ENCODE peak calls at places on chromosome 9, in ten cellular contexts. X is brain microvascular endothelial cell, V is kidney epithelial cell, S is aorta, L is left ventricle myocardium inferior, N is DND-41, E is colonic mucosa, P is upper lobe of left lung, O is adipocyte, C is Peyer's patch. D is an unnamed sample.

GRCh38 chr9:2418619-2419018 is 203.0 kb upstream of the VLDLR start:
- DNase-seq in X (peak; percentile 39), V (no peak), S (no peak), L (no peak), N (peak; percentile 17), E (no peak), P (no peak), O (no peak), C (no peak), D (no peak)

GRCh38 chr9:137048655-137049543 is 2.9 kb upstream of the NPDC1 start:
- DNase-seq in X (no peak), V (no peak), S (no peak), L (no peak), N (no peak), E (no peak), P (peak; percentile 84), O (no peak), C (no peak), D (no peak)

GRCh38 chr9:114666841-114667240 is 9.2 kb upstream of the TEX53 start:
- DNase-seq in X (no peak), V (no peak), S (no peak), L (no peak), N (no peak), E (no peak), P (no peak), O (no peak), C (no peak), D (no peak)

GRCh38 chr9:123387686-123388085 is 31.7 kb downstream of the CRB2 start:
- DNase-seq in X (no peak), V (no peak), S (no peak), L (no peak), N (no peak), E (no peak), P (no peak), O (no peak), C (no peak), D (no peak)

GRCh38 chr9:107755267-107755666 is 265.7 kb upstream of the KLF4 start:
- DNase-seq in X (peak; percentile 25), V (peak; percentile 91), S (no peak), L (no peak), N (no peak), E (peak; percentile 82), P (no peak), O (peak; percentile 70), C (peak; percentile 64), D (no peak)

GRCh38 chr9:134099123-134099761 is 31.4 kb upstream of the BRD3 start:
- DNase-seq in X (peak; percentile 45), V (peak; percentile 1), S (no peak), L (no peak), N (peak; percentile 54), E (peak; percentile 54), P (peak; percentile 36), O (peak; percentile 18), C (peak; percentile 80), D (peak; percentile 51)

GRCh38 chr9:109143881-109144562 is 23.0 kb downstream of the FRRS1L start:
- DNase-seq in X (peak; percentile 12), V (no peak), S (no peak), L (no peak), N (peak; percentile 32), E (no peak), P (no peak), O (no peak), C (no peak), D (peak; percentile 63)

GRCh38 chr9:4592886-4593285 is 69.2 kb upstream of the PLPP6 start:
- DNase-seq in X (no peak), V (no peak), S (no peak), L (no peak), N (no peak), E (no peak), P (no peak), O (no peak), C (no peak), D (no peak)

GRCh38 chr9:93263334-93264229 is 79.6 kb downstream of the WNK2 start:
- DNase-seq in X (no peak), V (no peak), S (peak; percentile 69), L (no peak), N (no peak), E (peak; percentile 17), P (no peak), O (no peak), C (peak; percentile 40), D (no peak)

GRCh38 chr9:108386859-108387384 is 468.9 kb downstream of the ACTL7B start:
- DNase-seq in X (no peak), V (peak; percentile 9), S (no peak), L (no peak), N (no peak), E (no peak), P (no peak), O (peak; percentile 69), C (no peak), D (no peak)

GRCh38 chr9:130137870-130138653 is 34.1 kb upstream of the NCS1 start:
- DNase-seq in X (peak; percentile 94), V (peak; percentile 86), S (no peak), L (peak; percentile 51), N (no peak), E (no peak), P (no peak), O (peak; percentile 90), C (no peak), D (no peak)

GRCh38 chr9:129835128-129835859 is at the start of the genes C9orf78 and USP20:
- DNase-seq in X (peak; percentile 75), V (peak; percentile 82), S (peak; percentile 98), L (peak; percentile 96), N (peak; percentile 94), E (peak; percentile 98), P (peak; percentile 99), O (peak; percentile 100), C (peak; percentile 99), D (peak; percentile 98)

GRCh38 chr9:98781588-98782383 is 14.6 kb downstream of the ANKS6 start:
- DNase-seq in X (no peak), V (no peak), S (no peak), L (no peak), N (no peak), E (peak; percentile 61), P (no peak), O (no peak), C (peak; percentile 90), D (no peak)

GRCh38 chr9:77807295-77807694 is 159.2 kb upstream of the GNA14 start:
- DNase-seq in X (peak; percentile 91), V (peak; percentile 48), S (no peak), L (no peak), N (no peak), E (no peak), P (no peak), O (peak; percentile 91), C (no peak), D (no peak)

GRCh38 chr9:85978496-85978895 is 37.5 kb downstream of the NAA35 start:
- DNase-seq in X (no peak), V (no peak), S (no peak), L (no peak), N (no peak), E (no peak), P (no peak), O (no peak), C (no peak), D (no peak)

GRCh38 chr9:27108981-27109541 is at the start of gene TEK:
- DNase-seq in X (no peak), V (no peak), S (no peak), L (no peak), N (no peak), E (no peak), P (no peak), O (no peak), C (no peak), D (no peak)
- H3K4me3 ChIP-seq in X (peak within 1 kb of the TSS; percentile 48), V (no peak within 1 kb of the TSS), S (no peak within 1 kb of the TSS), L (peak within 1 kb of the TSS; percentile 64), N (no peak within 1 kb of the TSS), E (no peak within 1 kb of the TSS), P (peak within 1 kb of the TSS; percentile 27), O (peak within 1 kb of the TSS; percentile 59), C (no peak within 1 kb of the TSS), D (no peak within 1 kb of the TSS)

GRCh38 chr9:91907387-91908292 is 42.4 kb downstream of the ROR2 start:
- DNase-seq in X (no peak), V (no peak), S (no peak), L (no peak), N (no peak), E (no peak), P (peak; percentile 24), O (no peak), C (peak; percentile 38), D (no peak)
- H3K4me3 ChIP-seq in X (no peak overlapping the region), V (no peak overlapping the region), S (no peak overlapping the region), L (no peak overlapping the region), N (no peak overlapping the region), E (no peak overlapping the region), P (no peak overlapping the region), O (no peak overlapping the region), C (no peak overlapping the region), D (no peak overlapping the region)

DNA sequence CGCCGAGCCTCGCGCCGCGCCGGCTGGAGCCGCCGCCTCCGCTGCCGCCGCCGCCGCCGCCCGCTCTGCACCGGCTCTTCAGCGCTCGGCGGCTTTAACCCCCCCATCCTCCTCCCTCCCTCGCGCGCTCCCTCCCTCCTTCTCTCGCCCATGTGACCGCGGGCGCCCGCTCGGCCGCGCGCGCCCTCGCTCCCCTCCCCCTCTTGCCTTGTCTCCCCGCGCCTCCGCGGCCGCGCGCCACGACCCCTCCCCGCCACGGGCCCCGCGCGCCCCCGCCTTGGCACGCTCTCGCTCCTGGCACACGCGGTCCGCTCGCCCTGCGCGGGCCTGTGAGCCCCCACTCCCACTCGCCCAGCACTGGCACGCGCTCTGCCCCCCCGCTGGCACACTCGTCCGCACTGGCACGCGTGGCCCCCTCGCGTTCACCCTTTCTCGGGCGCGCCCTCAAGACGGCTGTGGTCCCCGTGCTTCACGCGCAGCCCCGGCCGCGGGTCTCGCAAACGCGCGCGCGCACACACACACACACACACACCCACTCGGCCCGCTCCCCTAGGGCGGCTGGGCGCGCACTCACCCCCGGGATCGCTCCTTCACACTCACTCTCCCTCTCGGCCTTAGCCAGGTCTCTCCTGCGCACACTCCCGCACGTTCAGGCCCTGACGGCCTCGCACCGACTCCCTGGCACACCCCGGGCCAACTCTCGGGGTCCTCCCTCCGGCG is at the start of gene CNTFR:
- DNase-seq in X (no peak), V (no peak), S (peak; percentile 86), L (peak; percentile 47), N (no peak), E (peak; percentile 34), P (peak; percentile 88), O (peak; percentile 58), C (no peak), D (no peak)
- H3K4me3 ChIP-seq in X (peak within 1 kb of the TSS; percentile 17), V (no peak within 1 kb of the TSS), S (peak within 1 kb of the TSS; percentile 48), L (peak within 1 kb of the TSS; percentile 68), N (no peak within 1 kb of the TSS), E (peak within 1 kb of the TSS; percentile 26), P (peak within 1 kb of the TSS; percentile 46), O (peak within 1 kb of the TSS; percentile 84), C (peak within 1 kb of the TSS; percentile 45), D (no peak within 1 kb of the TSS)

DNA sequence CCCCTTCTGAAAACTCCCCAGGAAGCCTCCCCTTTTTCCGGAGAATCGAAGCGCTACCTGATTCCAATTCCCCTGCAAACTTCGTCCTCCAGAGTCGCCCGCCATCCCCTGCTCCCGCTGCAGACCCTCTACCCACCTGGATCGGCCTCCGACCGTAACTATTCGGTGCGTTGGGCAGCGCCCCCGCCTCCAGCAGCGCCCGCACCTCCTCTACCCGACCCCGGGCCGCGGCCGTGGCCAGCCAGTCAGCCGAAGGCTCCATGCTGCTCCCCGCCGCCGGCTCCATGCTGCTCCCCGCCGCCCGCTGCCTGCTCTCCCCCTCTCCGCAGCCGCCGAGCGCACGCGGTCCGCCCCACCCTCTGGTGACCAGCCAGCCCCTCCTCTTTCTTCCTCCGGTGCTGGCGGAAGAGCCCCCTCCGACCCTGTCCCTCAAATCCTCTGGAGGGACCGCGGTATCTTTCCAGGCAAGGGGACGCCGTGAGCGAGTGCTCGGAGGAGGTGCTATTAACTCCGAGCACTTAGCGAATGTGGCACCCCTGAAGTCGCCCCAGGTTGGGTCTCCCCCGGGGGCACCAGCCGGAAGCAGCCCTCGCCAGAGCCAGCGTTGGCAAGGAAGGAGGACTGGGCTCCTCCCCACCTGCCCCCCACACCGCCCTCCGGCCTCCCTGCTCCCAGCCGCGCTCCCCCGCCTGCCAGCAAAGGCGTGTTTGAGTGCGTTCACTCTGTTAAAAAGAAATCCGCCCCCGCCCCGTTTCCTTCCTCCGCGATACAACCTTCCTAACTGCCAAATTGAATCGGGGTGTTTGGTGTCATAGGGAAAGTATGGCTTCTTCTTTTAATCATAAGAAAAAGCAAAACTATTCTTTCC is 19.4 kb downstream of the CDKN2A start:
- DNase-seq in X (peak; percentile 80), V (no peak), S (peak; percentile 79), L (no peak), N (peak; percentile 97), E (no peak), P (peak; percentile 88), O (peak; percentile 83), C (no peak), D (no peak)
- H3K4me3 ChIP-seq in X (peak overlapping the region; percentile 60), V (peak overlapping the region; percentile 62), S (no peak overlapping the region), L (peak overlapping the region; percentile 63), N (peak overlapping the region; percentile 61), E (peak overlapping the region; percentile 23), P (peak overlapping the region; percentile 30), O (peak overlapping the region; percentile 92), C (peak overlapping the region; percentile 50), D (peak overlapping the region; percentile 34)

D was measured in CD4-positive, CD25-positive, alpha-beta regulatory T cell.